ENCODE peak calls at places on chromosomes 12 and 14, in seven cellular contexts. W is cardiac fibroblast, J is fibroblast of pulmonary artery, G is ovary, A is GM12865, H is left lung, O is right atrium auricular region. P is an unnamed sample.

GRCh38 chr14:89540009-89540829 is 123.2 kb upstream of the FOXN3 start:
- DNase-seq in J (peak; percentile 8), G (no peak), O (no peak), W (peak; percentile 11), H (no peak), A (no peak), P (peak; percentile 74)

GRCh38 chr12:25979563-25979962 is 21.1 kb downstream of the RASSF8 start:
- DNase-seq in G (no peak), A (no peak), H (no peak), O (no peak), W (no peak), J (peak; percentile 33), P (peak; percentile 34)

GRCh38 chr12:124772467-124773170 is 91.0 kb downstream of the SCARB1 start:
- DNase-seq in O (no peak), J (no peak), A (no peak), H (no peak), G (no peak), W (no peak), P (no peak)

GRCh38 chr12:55797068-55797467 is 20.5 kb downstream of the SARNP start:
- DNase-seq in H (no peak), O (no peak), A (peak; percentile 16), G (no peak), J (peak; percentile 73), W (peak; percentile 75), P (peak; percentile 81)

GRCh38 chr12:76337583-76337982 is 10.6 kb downstream of the BBS10 start:
- DNase-seq in H (no peak), W (peak; percentile 89), O (no peak), G (no peak), J (peak; percentile 91), A (no peak), P (peak; percentile 88)

GRCh38 chr14:32470161-32470705 is 141.1 kb downstream of the AKAP6 start:
- DNase-seq in G (no peak), W (no peak), A (no peak), H (no peak), O (no peak), J (no peak), P (no peak)

GRCh38 chr12:126791122-126791521 is 1475.8 kb upstream of the TMEM132C start:
- DNase-seq in G (no peak), A (no peak), W (no peak), O (no peak), H (no peak), J (no peak), P (no peak)

GRCh38 chr12:6315704-6316597 is 5.5 kb downstream of the PLEKHG6 start:
- DNase-seq in H (no peak), O (no peak), W (peak; percentile 21), A (no peak), J (no peak), G (no peak), P (no peak)

GRCh38 chr12:11763760-11764520 is 114.5 kb downstream of the ETV6 start:
- DNase-seq in A (no peak), W (peak; percentile 72), J (peak; percentile 84), G (no peak), O (no peak), H (no peak), P (peak; percentile 84)

GRCh38 chr14:50791201-50791600 is 39.8 kb downstream of the NIN start:
- DNase-seq in O (no peak), J (no peak), W (no peak), H (no peak), A (peak; percentile 69), G (no peak), P (no peak)

GRCh38 chr14:57420986-57421385 is 30.6 kb downstream of the NAA30 start:
- DNase-seq in G (no peak), O (no peak), A (no peak), H (no peak), W (no peak), J (no peak), P (peak; percentile 10)

GRCh38 chr12:108837680-108838079 is 19.7 kb downstream of the SSH1 start:
- DNase-seq in J (no peak), W (no peak), G (no peak), A (no peak), O (no peak), H (no peak), P (no peak)

GRCh38 chr12:96108321-96108720 is 72.9 kb upstream of the LTA4H start:
- DNase-seq in O (no peak), G (peak; percentile 18), A (peak; percentile 23), H (peak; percentile 64), W (peak; percentile 17), J (no peak), P (no peak)

GRCh38 chr14:94615254-94615653 is 3.1 kb downstream of the SERPINA3 start:
- DNase-seq in O (no peak), J (no peak), W (no peak), H (no peak), A (no peak), G (no peak), P (no peak)

GRCh38 chr12:111685322-111685810 is 390 bp downstream of the BRAP start:
- DNase-seq in J (no peak), G (no peak), O (no peak), H (peak; percentile 32), W (no peak), A (peak; percentile 5), P (no peak)

GRCh38 chr12:39902823-39903222 is 203.1 kb downstream of the SLC2A13 start:
- DNase-seq in A (no peak), H (no peak), W (peak; percentile 8), G (no peak), O (no peak), J (no peak), P (no peak)

GRCh38 chr14:104085032-104085888 is at the start of gene ASPG:
- DNase-seq in G (peak; percentile 83), A (no peak), J (no peak), W (no peak), H (peak; percentile 36), O (no peak), P (no peak)

GRCh38 chr14:65224799-65225198 is 122.5 kb upstream of the MAX start:
- DNase-seq in J (peak; percentile 48), G (no peak), A (peak; percentile 54), O (no peak), H (no peak), W (peak; percentile 68), P (no peak)

GRCh38 chr14:101216725-101217463 is 313.4 kb upstream of the RTL1 start:
- DNase-seq in H (no peak), J (no peak), O (peak; percentile 13), W (no peak), G (no peak), A (no peak), P (peak; percentile 8)

GRCh38 chr12:105018761-105019160 is 32.6 kb downstream of the NOPCHAP1 start:
- DNase-seq in J (no peak), O (no peak), W (no peak), A (no peak), H (no peak), G (no peak), P (no peak)

GRCh38 chr12:109202770-109203169 is 86.4 kb downstream of the ACACB start:
- DNase-seq in G (no peak), A (no peak), H (no peak), W (no peak), O (no peak), J (no peak), P (no peak)

GRCh38 chr12:51077930-51078329 is 5.5 kb downstream of the CSRNP2 start:
- DNase-seq in J (no peak), H (no peak), G (no peak), A (no peak), W (peak; percentile 27), O (no peak), P (peak; percentile 53)
- H3K4me3 ChIP-seq in J (no peak overlapping the region), H (no peak overlapping the region), G (no peak overlapping the region), A (no peak overlapping the region), W (no peak overlapping the region), O (no peak overlapping the region), P (no peak overlapping the region)

DNA sequence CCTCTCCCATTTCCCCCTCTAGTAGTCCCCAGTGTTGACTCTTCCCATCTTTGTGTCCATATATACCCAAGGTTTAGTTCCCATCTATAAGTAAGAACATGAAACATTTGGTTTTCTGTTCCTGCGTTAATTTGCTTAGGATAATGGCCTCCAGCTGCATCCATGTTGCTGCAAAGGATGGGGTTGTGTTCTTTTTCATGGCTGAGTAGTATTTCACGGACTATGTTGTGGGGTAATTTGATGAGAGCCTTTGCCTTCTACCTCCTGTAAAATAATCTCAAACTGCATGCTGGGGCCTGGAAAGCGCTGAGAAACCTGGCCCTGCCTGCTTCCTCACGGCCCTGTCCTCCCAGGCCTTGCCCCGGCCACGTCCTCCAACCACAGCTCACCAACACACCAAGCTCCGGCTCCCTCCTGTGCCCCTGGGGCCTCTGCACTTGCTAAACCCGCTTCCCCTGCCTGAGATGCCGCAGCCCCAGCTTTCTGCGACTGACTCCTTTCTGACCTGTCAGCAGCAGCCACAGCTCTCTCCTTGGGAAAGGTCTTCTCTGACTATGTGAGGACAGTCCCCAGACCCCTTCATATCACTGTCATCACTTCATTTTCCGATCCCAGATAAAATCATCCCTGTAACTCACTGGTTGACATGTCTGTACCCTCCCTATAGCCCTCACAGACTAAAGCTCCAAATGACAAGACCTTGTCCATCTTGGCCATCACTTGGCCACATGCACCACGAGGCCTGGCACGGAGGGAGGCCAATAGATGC is 19.8 kb downstream of the ITPK1 start:
- DNase-seq in W (no peak), A (no peak), H (no peak), J (no peak), G (no peak), O (no peak), P (no peak)
- TF ChIP-seq CTCF in W (no peak), A (no peak), H (no peak), J (no peak), G (no peak), O (no peak), P (no peak)

GRCh38 chr12:75269209-75269608 is 59.6 kb upstream of the KCNC2 start:
- DNase-seq in A (no peak), G (no peak), W (no peak), H (no peak), J (no peak), O (no peak), P (no peak)

GRCh38 chr12:75275702-75276101 is 54.4 kb downstream of the CAPS2 start:
- DNase-seq in A (no peak), O (no peak), G (no peak), J (no peak), W (no peak), H (no peak), P (no peak)

GRCh38 chr12:75271576-75271975 is 58.5 kb downstream of the CAPS2 start:
- DNase-seq in J (no peak), H (no peak), G (no peak), W (no peak), O (no peak), A (no peak), P (no peak)

GRCh38 chr12:75270157-75270556 is 60.0 kb downstream of the CAPS2 start:
- DNase-seq in A (no peak), W (no peak), O (no peak), G (no peak), H (no peak), J (no peak), P (no peak)
- H3K4me3 ChIP-seq in A (no peak overlapping the region), W (no peak overlapping the region), O (no peak overlapping the region), G (no peak overlapping the region), H (no peak overlapping the region), J (no peak overlapping the region), P (no peak overlapping the region)

DNA sequence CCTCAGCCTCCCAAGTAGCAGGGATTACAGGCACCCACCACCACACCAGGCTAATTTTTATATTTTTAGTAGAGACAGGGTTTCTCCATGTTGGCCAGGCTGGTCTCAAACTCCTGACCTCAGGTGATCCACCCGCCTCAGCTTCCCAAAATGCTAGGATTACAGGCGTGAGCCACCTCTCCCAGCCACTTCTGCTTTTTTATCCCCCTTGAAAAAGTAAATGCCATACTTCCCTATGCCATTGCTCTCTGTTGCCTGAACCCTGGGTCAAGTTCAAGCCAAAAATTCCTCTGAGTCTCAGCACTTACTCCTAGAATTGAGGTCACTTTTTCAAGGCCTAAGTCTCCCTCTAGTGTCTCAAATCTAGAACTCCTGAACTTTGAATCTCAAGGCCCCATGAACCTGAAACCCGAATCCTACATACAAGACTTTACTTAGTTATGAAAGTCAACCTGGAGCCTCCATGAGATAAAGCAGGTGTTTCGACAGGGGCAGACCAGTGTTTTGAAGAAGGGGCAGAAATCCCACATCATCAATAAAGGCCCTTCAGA is 1.4 kb upstream of the APOBEC1 start:
- DNase-seq in G (no peak), W (no peak), O (no peak), H (no peak), J (no peak), A (no peak), P (peak; percentile 11)
- TF ChIP-seq CTCF in G (no peak), W (no peak), O (no peak), H (no peak), J (no peak), A (no peak), P (peak; percentile 20)